ENCODE peak calls at places on chromosomes 12 and 14, in eight cellular contexts. T, F, U, M, G, E, Y and N are unnamed samples.

GRCh38 chr12:45572114-45572513 is 157.4 kb upstream of the ARID2 start:
- DNase-seq in T (no peak), F (no peak), U (no peak), M (no peak), G (no peak), E (no peak), Y (no peak), N (no peak)

GRCh38 chr14:95255013-95255412 is 64.7 kb downstream of the CLMN start:
- DNase-seq in T (no peak), F (no peak), U (no peak), M (no peak), G (no peak), E (no peak), Y (no peak), N (no peak)

GRCh38 chr12:89880695-89881350 is 172.2 kb upstream of the ATP2B1 start:
- DNase-seq in T (peak), F (no peak), U (no peak), M (no peak), G (no peak), E (no peak), Y (no peak), N (no peak)

GRCh38 chr12:55820679-55821078 is 2.8 kb downstream of the ORMDL2 start:
- DNase-seq in T (no peak), F (peak), U (no peak), M (no peak), G (peak), E (no peak), Y (no peak), N (no peak)

GRCh38 chr14:33916663-33917565 is 34.0 kb downstream of the EGLN3 start:
- DNase-seq in T (no peak), F (peak), U (no peak), M (no peak), G (no peak), E (no peak), Y (no peak), N (no peak)

GRCh38 chr14:56741325-56741724 is 69.0 kb downstream of the OTX2 start:
- DNase-seq in T (no peak), F (no peak), U (no peak), M (no peak), G (peak), E (no peak), Y (no peak), N (no peak)

GRCh38 chr14:100896369-100897060 is 7.0 kb downstream of the RTL1 start:
- DNase-seq in T (no peak), F (no peak), U (no peak), M (no peak), G (no peak), E (no peak), Y (no peak), N (no peak)

GRCh38 chr14:72457641-72458040 is 436.3 kb downstream of the DPF3 start:
- DNase-seq in T (no peak), F (peak), U (no peak), M (no peak), G (no peak), E (no peak), Y (no peak), N (no peak)

GRCh38 chr12:15276088-15276698 is 46.1 kb upstream of the PTPRO start:
- DNase-seq in T (no peak), F (peak), U (no peak), M (peak), G (peak), E (no peak), Y (peak), N (no peak)

GRCh38 chr14:102893452-102893851 is 29.0 kb upstream of the AMN start:
- DNase-seq in T (no peak), F (peak), U (peak), M (no peak), G (no peak), E (no peak), Y (no peak), N (no peak)

GRCh38 chr14:77375164-77375950 is 1.5 kb downstream of the TMED8 start:
- DNase-seq in T (no peak), F (no peak), U (no peak), M (no peak), G (no peak), E (no peak), Y (no peak), N (no peak)

GRCh38 chr12:131102493-131102931 is 148.8 kb downstream of the ADGRD1 start:
- DNase-seq in T (no peak), F (no peak), U (no peak), M (no peak), G (no peak), E (no peak), Y (no peak), N (no peak)

GRCh38 chr14:106831322-106831720 is 1304.9 kb downstream of the TMEM121 start:
- DNase-seq in T (peak), F (no peak), U (no peak), M (no peak), G (peak), E (no peak), Y (no peak), N (no peak)

GRCh38 chr12:72289633-72290032 is 17.5 kb downstream of the TRHDE start:
- DNase-seq in T (no peak), F (no peak), U (no peak), M (no peak), G (no peak), E (no peak), Y (no peak), N (no peak)

GRCh38 chr14:38867561-38868150 is 235.4 kb downstream of the SEC23A start:
- DNase-seq in T (peak), F (peak), U (peak), M (peak), G (peak), E (peak), Y (peak), N (peak)

GRCh38 chr12:102281231-102281630 is 83.6 kb upstream of the PMCH start:
- DNase-seq in T (no peak), F (no peak), U (no peak), M (no peak), G (no peak), E (no peak), Y (no peak), N (no peak)

GRCh38 chr12:3603576-3603975 is 112.6 kb downstream of the PRMT8 start:
- DNase-seq in T (no peak), F (no peak), U (no peak), M (no peak), G (no peak), E (no peak), Y (no peak), N (no peak)

GRCh38 chr12:88559772-88560171 is 20.5 kb downstream of the KITLG start:
- DNase-seq in T (no peak), F (no peak), U (no peak), M (no peak), G (no peak), E (no peak), Y (no peak), N (no peak)

GRCh38 chr14:34060747-34061050 is 109.8 kb upstream of the EGLN3 start:
- DNase-seq in T (no peak), F (no peak), U (no peak), M (no peak), G (no peak), E (no peak), Y (no peak), N (no peak)

GRCh38 chr14:66440806-66441205 is 45.4 kb upstream of the CCDC196 start:
- DNase-seq in T (no peak), F (no peak), U (no peak), M (no peak), G (no peak), E (no peak), Y (no peak), N (no peak)

GRCh38 chr14:78227466-78228077 is 57.4 kb downstream of the NRXN3 start:
- DNase-seq in T (no peak), F (no peak), U (no peak), M (no peak), G (no peak), E (no peak), Y (no peak), N (no peak)

GRCh38 chr12:82473111-82473754 is 114.9 kb downstream of the METTL25 start:
- DNase-seq in T (no peak), F (no peak), U (no peak), M (no peak), G (no peak), E (no peak), Y (no peak), N (no peak)